ENCODE peak calls at places on chromosomes 3 and 15, in six cellular contexts. T, U, J, O, G and S are unnamed samples. For H3K4me1, the result is how much of the 10 kb centered on the place peaks cover.

GRCh38 chr15:85750807-85751730 is 43.7 kb downstream of the KLHL25 start:
- DNase-seq in T (no peak), U (no peak), J (peak), O (peak), G (no peak), S (no peak)

GRCh38 chr3:188197388-188197847 is 43.5 kb downstream of the LPP start:
- DNase-seq in T (no peak), U (peak), J (no peak), O (no peak), G (no peak), S (no peak)

GRCh38 chr3:52856666-52857065 is 21.8 kb upstream of the MUSTN1 start:
- DNase-seq in T (no peak), U (no peak), J (no peak), O (no peak), G (no peak), S (no peak)

GRCh38 chr3:160554980-160555379 is 10.4 kb downstream of the KPNA4 start:
- DNase-seq in T (no peak), U (no peak), J (no peak), O (no peak), G (no peak), S (no peak)

GRCh38 chr3:46422617-46423016 is 15.6 kb downstream of the CCRL2 start:
- DNase-seq in T (peak), U (no peak), J (no peak), O (no peak), G (no peak), S (no peak)

GRCh38 chr15:100525894-100526512 is 2.7 kb downstream of the CERS3 start:
- DNase-seq in T (no peak), U (no peak), J (no peak), O (peak), G (no peak), S (no peak)

GRCh38 chr3:44842376-44842775 is 19.3 kb upstream of the TMEM42 start:
- DNase-seq in T (no peak), U (no peak), J (no peak), O (no peak), G (no peak), S (no peak)

GRCh38 chr3:59451041-59451763 is 401.4 kb upstream of the CFAP20DC start:
- DNase-seq in T (peak), U (peak), J (no peak), O (no peak), G (no peak), S (no peak)

GRCh38 chr3:113741086-113741485 is 5.0 kb downstream of the NAA50 start:
- DNase-seq in T (no peak), U (no peak), J (no peak), O (no peak), G (no peak), S (no peak)

GRCh38 chr15:40693904-40694705 is 869 bp upstream of the RAD51 start:
- DNase-seq in T (no peak), U (no peak), J (no peak), O (no peak), G (no peak), S (no peak)

GRCh38 chr15:40343512-40343911 is 2.8 kb upstream of the CCDC9B start:
- DNase-seq in T (no peak), U (no peak), J (no peak), O (no peak), G (no peak), S (no peak)

GRCh38 chr15:90592144-90592887 is 62.6 kb downstream of the CRTC3 start:
- DNase-seq in T (no peak), U (no peak), J (no peak), O (no peak), G (no peak), S (no peak)

GRCh38 chr3:187750513-187751123 is 5.3 kb upstream of the BCL6 start:
- DNase-seq in T (peak), U (peak), J (peak), O (no peak), G (peak), S (no peak)

GRCh38 chr15:59548501-59549230 is 62.9 kb upstream of the GCNT3 start:
- DNase-seq in T (no peak), U (no peak), J (no peak), O (no peak), G (no peak), S (no peak)

GRCh38 chr3:106643684-106644161 is 733.5 kb upstream of the CCDC54 start:
- DNase-seq in T (no peak), U (no peak), J (no peak), O (no peak), G (no peak), S (no peak)

GRCh38 chr3:134368751-134369105 is 5.5 kb downstream of the AMOTL2 start:
- DNase-seq in T (no peak), U (no peak), J (peak), O (no peak), G (no peak), S (no peak)

GRCh38 chr3:87350367-87351199 is 74.2 kb upstream of the POU1F1 start:
- DNase-seq in T (peak), U (peak), J (no peak), O (no peak), G (peak), S (peak)

GRCh38 chr15:50390549-50391264 is 33.5 kb upstream of the USP8 start:
- DNase-seq in T (peak), U (no peak), J (no peak), O (no peak), G (no peak), S (no peak)

GRCh38 chr15:74311734-74312444 is 55.6 kb downstream of the CYP11A1 start:
- DNase-seq in T (no peak), U (peak), J (peak), O (no peak), G (no peak), S (no peak)

GRCh38 chr3:6250167-6250566 is 610.7 kb upstream of the GRM7 start:
- DNase-seq in T (no peak), U (no peak), J (no peak), O (no peak), G (no peak), S (no peak)

GRCh38 chr3:108513961-108514360 is 3.6 kb upstream of the MYH15 start:
- DNase-seq in T (no peak), U (no peak), J (no peak), O (no peak), G (no peak), S (no peak)

GRCh38 chr15:85973584-85974347 is 105.9 kb upstream of the AGBL1 start:
- DNase-seq in T (no peak), U (no peak), J (peak), O (no peak), G (peak), S (no peak)

GRCh38 chr15:89936793-89937265 is 24.1 kb upstream of the ARPIN start:
- DNase-seq in T (no peak), U (no peak), J (no peak), O (no peak), G (no peak), S (no peak)

GRCh38 chr3:61522629-61523028 is 38.7 kb upstream of the PTPRG start:
- DNase-seq in T (no peak), U (peak), J (no peak), O (no peak), G (no peak), S (no peak)

GRCh38 chr3:128824132-128824850 is 55.1 kb upstream of the ACAD9 start:
- DNase-seq in T (no peak), U (no peak), J (no peak), O (no peak), G (no peak), S (no peak)

GRCh38 chr15:65089206-65089824 is 12.8 kb downstream of the KBTBD13 start:
- DNase-seq in T (peak), U (peak), J (no peak), O (no peak), G (no peak), S (no peak)

GRCh38 chr3:19149388-19149787 is 1.1 kb downstream of the KCNH8 start:
- DNase-seq in T (peak), U (peak), J (peak), O (no peak), G (peak), S (no peak)

GRCh38 chr3:37689645-37690356 is 171.9 kb upstream of the CTDSPL start:
- DNase-seq in T (no peak), U (no peak), J (no peak), O (no peak), G (no peak), S (no peak)

GRCh38 chr15:40944510-40945296 is 8.6 kb upstream of the CHAC1 start:
- DNase-seq in T (no peak), U (no peak), J (no peak), O (no peak), G (no peak), S (no peak)

GRCh38 chr3:72405943-72406585 is 442.2 kb downstream of the SHQ1 start:
- DNase-seq in T (no peak), U (no peak), J (no peak), O (no peak), G (no peak), S (no peak)
- H3K4me1 ChIP-seq in T (under half), U (under half), J (under half), O (under half), G (under half), S (under half)

GRCh38 chr15:93253656-93254055 is 164.6 kb upstream of the RGMA start:
- DNase-seq in T (no peak), U (no peak), J (no peak), O (no peak), G (no peak), S (no peak)
- H3K4me1 ChIP-seq in T (under half), U (under half), J (under half), O (under half), G (under half), S (under half)

DNA sequence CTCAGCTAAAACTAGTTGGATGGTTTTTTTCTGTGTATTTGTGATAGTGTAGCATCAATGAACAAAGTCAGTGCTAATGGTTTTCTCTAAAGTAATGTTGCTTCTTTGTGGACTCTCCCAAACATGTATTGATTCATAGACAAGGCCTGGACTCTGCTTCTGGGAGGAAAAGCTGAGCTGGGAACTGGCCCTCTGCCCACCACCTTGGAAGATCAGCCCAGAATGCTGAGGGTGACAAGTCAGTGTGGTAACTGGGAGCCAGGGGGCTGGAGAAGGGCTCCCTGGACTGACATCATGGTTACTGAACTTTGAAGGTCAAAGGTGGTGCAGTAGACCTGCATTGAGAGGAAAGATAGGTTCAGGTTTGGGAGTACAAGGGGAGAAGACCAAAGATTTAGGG is 3.0 kb downstream of the ARHGAP31 start:
- DNase-seq in T (no peak), U (no peak), J (no peak), O (no peak), G (no peak), S (no peak)
- H3K4me1 ChIP-seq in T (under half), U (half or more), J (under half), O (under half), G (under half), S (under half)

DNA sequence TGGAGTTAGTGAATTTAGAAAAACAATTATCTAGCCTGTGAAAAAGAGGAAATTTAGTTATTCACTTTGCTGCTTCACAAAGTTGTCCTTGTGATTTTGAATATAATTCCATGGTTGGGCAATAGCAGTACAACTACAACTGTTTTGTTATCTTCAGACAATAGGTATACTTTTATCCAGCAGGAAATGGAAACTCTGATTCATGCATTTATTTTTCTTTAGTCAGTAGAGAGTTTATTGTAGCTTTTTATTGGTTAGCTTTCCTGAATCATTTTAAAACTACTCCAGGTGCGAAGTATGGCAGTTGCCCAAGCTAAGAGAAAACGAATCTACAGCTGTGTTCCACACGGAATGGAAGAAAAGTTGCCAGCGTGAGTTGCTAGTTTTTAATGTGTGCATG is 80.3 kb downstream of the TM4SF4 start:
- DNase-seq in T (peak), U (no peak), J (no peak), O (no peak), G (no peak), S (peak)
- H3K4me1 ChIP-seq in T (under half), U (under half), J (under half), O (under half), G (under half), S (half or more)

DNA sequence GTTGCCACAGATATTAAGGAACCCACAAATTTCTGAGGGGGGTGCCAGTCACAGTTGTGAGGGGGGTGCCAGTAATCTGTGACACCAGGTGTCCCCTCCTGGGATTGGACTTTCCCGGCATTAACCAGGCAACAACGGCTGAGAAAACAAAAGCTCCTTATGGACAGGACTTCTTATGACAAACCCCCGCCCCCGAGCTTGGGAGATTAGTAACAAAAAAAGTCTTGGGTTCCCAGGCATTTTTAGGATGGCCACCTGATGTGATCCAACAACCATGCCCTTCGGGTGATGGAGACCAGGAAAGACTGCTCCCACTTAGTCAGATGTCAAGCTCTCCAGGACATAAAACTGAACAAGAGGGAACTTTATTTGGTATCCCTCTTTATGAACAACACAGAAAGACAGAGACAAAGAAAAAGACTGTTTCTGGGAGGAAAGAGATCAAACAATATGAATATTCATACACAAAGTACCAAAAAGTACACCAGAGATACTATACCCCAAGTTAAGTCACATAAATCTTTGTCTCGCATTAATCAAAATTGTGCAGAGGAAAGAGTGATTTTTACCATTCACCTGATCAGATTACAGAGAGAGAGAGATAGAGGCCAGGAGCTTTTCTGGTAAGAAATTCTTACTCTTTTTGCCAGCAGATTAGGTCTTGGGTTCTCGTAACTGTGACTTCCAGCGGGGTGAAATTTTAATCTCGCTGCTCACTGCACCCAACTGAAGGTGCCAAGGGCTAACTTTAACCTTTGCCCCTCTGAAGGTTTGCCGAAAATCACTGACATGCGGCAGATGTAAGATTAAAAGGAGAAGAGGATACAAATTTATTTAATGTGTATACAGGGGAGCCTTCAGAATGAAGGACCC is 61.6 kb downstream of the OSTN start:
- DNase-seq in T (no peak), U (no peak), J (no peak), O (no peak), G (no peak), S (no peak)
- H3K4me1 ChIP-seq in T (under half), U (under half), J (under half), O (under half), G (under half), S (under half)

GRCh38 chr3:156606729-156607128 is 51.8 kb upstream of the SSR3 start:
- DNase-seq in T (peak), U (no peak), J (no peak), O (no peak), G (no peak), S (no peak)
- H3K4me1 ChIP-seq in T (under half), U (under half), J (under half), O (under half), G (under half), S (under half)

DNA sequence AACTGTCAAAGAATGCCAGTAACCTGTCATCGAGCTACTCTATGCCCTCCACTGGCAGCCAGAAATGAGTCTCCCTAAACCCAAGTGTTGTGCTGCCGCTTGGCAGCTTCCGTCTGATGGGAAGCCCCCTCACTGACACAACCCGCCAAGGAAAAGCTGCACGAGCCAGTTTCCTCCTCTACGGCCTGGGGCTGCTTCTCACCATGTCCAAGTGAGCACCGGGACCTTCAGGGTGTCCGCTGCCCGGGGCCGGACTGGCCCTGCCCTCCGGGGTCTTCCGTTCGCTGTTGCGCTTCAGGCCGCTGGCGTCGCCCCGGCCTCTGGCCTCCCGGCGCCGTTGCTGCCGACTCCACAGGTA is 486 bp downstream of the TOMM70 start:
- DNase-seq in T (peak), U (peak), J (no peak), O (no peak), G (peak), S (no peak)
- H3K4me1 ChIP-seq in T (under half), U (under half), J (under half), O (under half), G (under half), S (under half)

DNA sequence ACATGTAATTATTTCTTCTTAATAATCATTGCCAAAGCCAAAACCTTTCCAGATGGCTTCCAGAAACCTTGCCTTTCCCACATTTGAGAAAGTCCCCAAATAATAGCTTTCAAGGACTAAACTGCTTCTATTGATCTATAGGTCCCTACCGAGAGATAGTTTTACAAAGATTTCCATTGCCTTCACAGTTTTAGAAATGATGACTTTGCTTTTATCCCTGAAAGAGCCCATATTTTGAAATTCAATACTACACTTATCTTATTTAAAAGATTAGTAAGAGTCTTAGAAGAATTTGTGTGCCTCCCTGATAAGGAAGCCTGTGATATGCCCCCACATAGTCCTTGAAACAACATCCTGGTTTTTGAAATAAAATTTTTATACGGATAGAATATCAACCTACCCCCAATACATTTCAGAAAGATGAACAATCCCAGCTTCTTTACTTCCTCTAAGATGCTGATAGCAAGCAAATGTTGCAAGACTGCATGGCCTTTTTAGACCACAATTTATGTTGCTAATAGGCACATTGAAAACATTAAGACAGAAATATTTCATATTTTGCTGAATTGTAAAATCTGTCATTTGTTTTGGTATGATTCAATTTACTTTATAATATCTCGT is 146.3 kb downstream of the TMCO5A start:
- DNase-seq in T (no peak), U (no peak), J (no peak), O (no peak), G (no peak), S (no peak)
- H3K4me1 ChIP-seq in T (under half), U (under half), J (under half), O (under half), G (under half), S (under half)